ENCODE peak calls at places on chromosome 10, in ten cellular contexts. One of them, this sample, is unnamed.

GRCh38 chr10:126199221-126199998 is 188.9 kb downstream of the ADAM12 start:
- DNase-seq in PC-9: peak; percentile 75
- DNase-seq in stimulated activated CD4-positive, alpha-beta T cell treated with anti-CD3 and anti-CD28 coated beads, Interleukin-2, amount 100 ng/mL, for 48 hours: no peak
- DNase-seq in A549: peak; percentile 92
- DNase-seq in EL: peak; percentile 100
- DNase-seq in non-pigmented ciliary epithelial cell: peak; percentile 97
- DNase-seq in GM23248: peak; percentile 93
- DNase-seq in nephron progenitor cell: no peak
- DNase-seq in activated T-cell treated with anti-CD3 and anti-CD28 coated beads, Interleukin-2, amount 50 U/mL, for 72 hours: no peak
- DNase-seq in GDM1: no peak
- DNase-seq in this sample: no peak

GRCh38 chr10:62814901-62815372 is 1.2 kb downstream of the EGR2 start:
- DNase-seq in PC-9: no peak
- DNase-seq in stimulated activated CD4-positive, alpha-beta T cell treated with anti-CD3 and anti-CD28 coated beads, Interleukin-2, amount 100 ng/mL, for 48 hours: no peak
- DNase-seq in A549: no peak
- DNase-seq in EL: peak; percentile 18
- DNase-seq in non-pigmented ciliary epithelial cell: no peak
- DNase-seq in GM23248: peak; percentile 18
- DNase-seq in nephron progenitor cell: peak; percentile 53
- DNase-seq in activated T-cell treated with anti-CD3 and anti-CD28 coated beads, Interleukin-2, amount 50 U/mL, for 72 hours: peak; percentile 30
- DNase-seq in GDM1: no peak
- DNase-seq in this sample: no peak

GRCh38 chr10:22321831-22322662 is 1.1 kb downstream of the BMI1 start:
- DNase-seq in PC-9: no peak
- DNase-seq in stimulated activated CD4-positive, alpha-beta T cell treated with anti-CD3 and anti-CD28 coated beads, Interleukin-2, amount 100 ng/mL, for 48 hours: no peak
- DNase-seq in A549: peak; percentile 32
- DNase-seq in EL: peak; percentile 22
- DNase-seq in non-pigmented ciliary epithelial cell: no peak
- DNase-seq in GM23248: peak; percentile 59
- DNase-seq in nephron progenitor cell: peak; percentile 47
- DNase-seq in activated T-cell treated with anti-CD3 and anti-CD28 coated beads, Interleukin-2, amount 50 U/mL, for 72 hours: no peak
- DNase-seq in GDM1: no peak
- DNase-seq in this sample: no peak

GRCh38 chr10:88958721-88959120 is 6.1 kb upstream of the ACTA2 start:
- DNase-seq in PC-9: no peak
- DNase-seq in stimulated activated CD4-positive, alpha-beta T cell treated with anti-CD3 and anti-CD28 coated beads, Interleukin-2, amount 100 ng/mL, for 48 hours: no peak
- DNase-seq in A549: no peak
- DNase-seq in EL: no peak
- DNase-seq in non-pigmented ciliary epithelial cell: no peak
- DNase-seq in GM23248: peak; percentile 43
- DNase-seq in nephron progenitor cell: no peak
- DNase-seq in activated T-cell treated with anti-CD3 and anti-CD28 coated beads, Interleukin-2, amount 50 U/mL, for 72 hours: no peak
- DNase-seq in GDM1: no peak
- DNase-seq in this sample: no peak

GRCh38 chr10:119642556-119643111 is 8.5 kb upstream of the BAG3 start:
- DNase-seq in PC-9: peak; percentile 68
- DNase-seq in stimulated activated CD4-positive, alpha-beta T cell treated with anti-CD3 and anti-CD28 coated beads, Interleukin-2, amount 100 ng/mL, for 48 hours: no peak
- DNase-seq in A549: no peak
- DNase-seq in EL: no peak
- DNase-seq in non-pigmented ciliary epithelial cell: no peak
- DNase-seq in GM23248: no peak
- DNase-seq in nephron progenitor cell: no peak
- DNase-seq in activated T-cell treated with anti-CD3 and anti-CD28 coated beads, Interleukin-2, amount 50 U/mL, for 72 hours: no peak
- DNase-seq in GDM1: no peak
- DNase-seq in this sample: no peak

GRCh38 chr10:131310904-131311660 is 439 bp downstream of the TCERG1L start:
- DNase-seq in PC-9: no peak
- DNase-seq in stimulated activated CD4-positive, alpha-beta T cell treated with anti-CD3 and anti-CD28 coated beads, Interleukin-2, amount 100 ng/mL, for 48 hours: no peak
- DNase-seq in A549: no peak
- DNase-seq in EL: no peak
- DNase-seq in non-pigmented ciliary epithelial cell: no peak
- DNase-seq in GM23248: peak; percentile 5
- DNase-seq in nephron progenitor cell: peak; percentile 65
- DNase-seq in activated T-cell treated with anti-CD3 and anti-CD28 coated beads, Interleukin-2, amount 50 U/mL, for 72 hours: no peak
- DNase-seq in GDM1: no peak
- DNase-seq in this sample: no peak

GRCh38 chr10:92517034-92517655 is 56.7 kb downstream of the IDE start:
- DNase-seq in PC-9: peak; percentile 39
- DNase-seq in stimulated activated CD4-positive, alpha-beta T cell treated with anti-CD3 and anti-CD28 coated beads, Interleukin-2, amount 100 ng/mL, for 48 hours: peak; percentile 59
- DNase-seq in A549: peak; percentile 78
- DNase-seq in EL: peak; percentile 71
- DNase-seq in non-pigmented ciliary epithelial cell: peak; percentile 27
- DNase-seq in GM23248: peak; percentile 85
- DNase-seq in nephron progenitor cell: peak; percentile 59
- DNase-seq in activated T-cell treated with anti-CD3 and anti-CD28 coated beads, Interleukin-2, amount 50 U/mL, for 72 hours: peak; percentile 67
- DNase-seq in GDM1: peak; percentile 58
- DNase-seq in this sample: peak; percentile 21

GRCh38 chr10:59945590-59945989 is 39.2 kb upstream of the CCDC6 start:
- DNase-seq in PC-9: no peak
- DNase-seq in stimulated activated CD4-positive, alpha-beta T cell treated with anti-CD3 and anti-CD28 coated beads, Interleukin-2, amount 100 ng/mL, for 48 hours: no peak
- DNase-seq in A549: no peak
- DNase-seq in EL: no peak
- DNase-seq in non-pigmented ciliary epithelial cell: no peak
- DNase-seq in GM23248: no peak
- DNase-seq in nephron progenitor cell: no peak
- DNase-seq in activated T-cell treated with anti-CD3 and anti-CD28 coated beads, Interleukin-2, amount 50 U/mL, for 72 hours: no peak
- DNase-seq in GDM1: no peak
- DNase-seq in this sample: no peak

GRCh38 chr10:110739811-110740271 is 95.7 kb downstream of the RBM20 start:
- DNase-seq in PC-9: peak; percentile 37
- DNase-seq in stimulated activated CD4-positive, alpha-beta T cell treated with anti-CD3 and anti-CD28 coated beads, Interleukin-2, amount 100 ng/mL, for 48 hours: no peak
- DNase-seq in A549: no peak
- DNase-seq in EL: peak; percentile 21
- DNase-seq in non-pigmented ciliary epithelial cell: no peak
- DNase-seq in GM23248: no peak
- DNase-seq in nephron progenitor cell: no peak
- DNase-seq in activated T-cell treated with anti-CD3 and anti-CD28 coated beads, Interleukin-2, amount 50 U/mL, for 72 hours: peak; percentile 50
- DNase-seq in GDM1: no peak
- DNase-seq in this sample: no peak

GRCh38 chr10:122555431-122555830 is 5.1 kb upstream of the DMBT1 start:
- DNase-seq in PC-9: no peak
- DNase-seq in stimulated activated CD4-positive, alpha-beta T cell treated with anti-CD3 and anti-CD28 coated beads, Interleukin-2, amount 100 ng/mL, for 48 hours: no peak
- DNase-seq in A549: no peak
- DNase-seq in EL: no peak
- DNase-seq in non-pigmented ciliary epithelial cell: no peak
- DNase-seq in GM23248: no peak
- DNase-seq in nephron progenitor cell: no peak
- DNase-seq in activated T-cell treated with anti-CD3 and anti-CD28 coated beads, Interleukin-2, amount 50 U/mL, for 72 hours: no peak
- DNase-seq in GDM1: no peak
- DNase-seq in this sample: no peak

GRCh38 chr10:48692748-48693147 is 8.1 kb downstream of the WDFY4 start:
- DNase-seq in PC-9: no peak
- DNase-seq in stimulated activated CD4-positive, alpha-beta T cell treated with anti-CD3 and anti-CD28 coated beads, Interleukin-2, amount 100 ng/mL, for 48 hours: no peak
- DNase-seq in A549: no peak
- DNase-seq in EL: no peak
- DNase-seq in non-pigmented ciliary epithelial cell: no peak
- DNase-seq in GM23248: no peak
- DNase-seq in nephron progenitor cell: no peak
- DNase-seq in activated T-cell treated with anti-CD3 and anti-CD28 coated beads, Interleukin-2, amount 50 U/mL, for 72 hours: no peak
- DNase-seq in GDM1: no peak
- DNase-seq in this sample: no peak

GRCh38 chr10:61869276-61869675 is 32.2 kb upstream of the ARID5B start:
- DNase-seq in PC-9: no peak
- DNase-seq in stimulated activated CD4-positive, alpha-beta T cell treated with anti-CD3 and anti-CD28 coated beads, Interleukin-2, amount 100 ng/mL, for 48 hours: no peak
- DNase-seq in A549: no peak
- DNase-seq in EL: no peak
- DNase-seq in non-pigmented ciliary epithelial cell: no peak
- DNase-seq in GM23248: no peak
- DNase-seq in nephron progenitor cell: no peak
- DNase-seq in activated T-cell treated with anti-CD3 and anti-CD28 coated beads, Interleukin-2, amount 50 U/mL, for 72 hours: no peak
- DNase-seq in GDM1: no peak
- DNase-seq in this sample: no peak

GRCh38 chr10:18341063-18341462 is 200.8 kb downstream of the CACNB2 start:
- DNase-seq in PC-9: no peak
- DNase-seq in stimulated activated CD4-positive, alpha-beta T cell treated with anti-CD3 and anti-CD28 coated beads, Interleukin-2, amount 100 ng/mL, for 48 hours: no peak
- DNase-seq in A549: no peak
- DNase-seq in EL: no peak
- DNase-seq in non-pigmented ciliary epithelial cell: no peak
- DNase-seq in GM23248: no peak
- DNase-seq in nephron progenitor cell: no peak
- DNase-seq in activated T-cell treated with anti-CD3 and anti-CD28 coated beads, Interleukin-2, amount 50 U/mL, for 72 hours: no peak
- DNase-seq in GDM1: no peak
- DNase-seq in this sample: no peak

GRCh38 chr10:114957122-114957521 is 19.1 kb downstream of the TRUB1 start:
- DNase-seq in PC-9: no peak
- DNase-seq in stimulated activated CD4-positive, alpha-beta T cell treated with anti-CD3 and anti-CD28 coated beads, Interleukin-2, amount 100 ng/mL, for 48 hours: no peak
- DNase-seq in A549: no peak
- DNase-seq in EL: no peak
- DNase-seq in non-pigmented ciliary epithelial cell: no peak
- DNase-seq in GM23248: no peak
- DNase-seq in nephron progenitor cell: no peak
- DNase-seq in activated T-cell treated with anti-CD3 and anti-CD28 coated beads, Interleukin-2, amount 50 U/mL, for 72 hours: no peak
- DNase-seq in GDM1: no peak
- DNase-seq in this sample: no peak

GRCh38 chr10:11335167-11335652 is 276.2 kb downstream of the USP6NL start:
- DNase-seq in PC-9: no peak
- DNase-seq in stimulated activated CD4-positive, alpha-beta T cell treated with anti-CD3 and anti-CD28 coated beads, Interleukin-2, amount 100 ng/mL, for 48 hours: no peak
- DNase-seq in A549: no peak
- DNase-seq in EL: no peak
- DNase-seq in non-pigmented ciliary epithelial cell: peak; percentile 2
- DNase-seq in GM23248: no peak
- DNase-seq in nephron progenitor cell: no peak
- DNase-seq in activated T-cell treated with anti-CD3 and anti-CD28 coated beads, Interleukin-2, amount 50 U/mL, for 72 hours: no peak
- DNase-seq in GDM1: no peak
- DNase-seq in this sample: no peak

GRCh38 chr10:73625004-73625883 is 16.0 kb downstream of the MYOZ1 start:
- DNase-seq in PC-9: peak; percentile 88
- DNase-seq in stimulated activated CD4-positive, alpha-beta T cell treated with anti-CD3 and anti-CD28 coated beads, Interleukin-2, amount 100 ng/mL, for 48 hours: no peak
- DNase-seq in A549: peak; percentile 27
- DNase-seq in EL: peak; percentile 47
- DNase-seq in non-pigmented ciliary epithelial cell: no peak
- DNase-seq in GM23248: peak; percentile 61
- DNase-seq in nephron progenitor cell: peak; percentile 62
- DNase-seq in activated T-cell treated with anti-CD3 and anti-CD28 coated beads, Interleukin-2, amount 50 U/mL, for 72 hours: no peak
- DNase-seq in GDM1: no peak
- DNase-seq in this sample: no peak

GRCh38 chr10:120805014-120805805 is 46.0 kb upstream of the WDR11 start:
- DNase-seq in PC-9: no peak
- DNase-seq in stimulated activated CD4-positive, alpha-beta T cell treated with anti-CD3 and anti-CD28 coated beads, Interleukin-2, amount 100 ng/mL, for 48 hours: no peak
- DNase-seq in A549: no peak
- DNase-seq in EL: no peak
- DNase-seq in non-pigmented ciliary epithelial cell: no peak
- DNase-seq in GM23248: no peak
- DNase-seq in nephron progenitor cell: no peak
- DNase-seq in activated T-cell treated with anti-CD3 and anti-CD28 coated beads, Interleukin-2, amount 50 U/mL, for 72 hours: no peak
- DNase-seq in GDM1: no peak
- DNase-seq in this sample: no peak

GRCh38 chr10:93463723-93464511 is 18.2 kb downstream of the MYOF start:
- DNase-seq in PC-9: no peak
- DNase-seq in stimulated activated CD4-positive, alpha-beta T cell treated with anti-CD3 and anti-CD28 coated beads, Interleukin-2, amount 100 ng/mL, for 48 hours: no peak
- DNase-seq in A549: peak; percentile 70
- DNase-seq in EL: peak; percentile 66
- DNase-seq in non-pigmented ciliary epithelial cell: no peak
- DNase-seq in GM23248: peak; percentile 89
- DNase-seq in nephron progenitor cell: no peak
- DNase-seq in activated T-cell treated with anti-CD3 and anti-CD28 coated beads, Interleukin-2, amount 50 U/mL, for 72 hours: no peak
- DNase-seq in GDM1: no peak
- DNase-seq in this sample: no peak

GRCh38 chr10:6068422-6068821 is 6.3 kb upstream of the IL2RA start:
- DNase-seq in PC-9: no peak
- DNase-seq in stimulated activated CD4-positive, alpha-beta T cell treated with anti-CD3 and anti-CD28 coated beads, Interleukin-2, amount 100 ng/mL, for 48 hours: no peak
- DNase-seq in A549: no peak
- DNase-seq in EL: no peak
- DNase-seq in non-pigmented ciliary epithelial cell: no peak
- DNase-seq in GM23248: no peak
- DNase-seq in nephron progenitor cell: no peak
- DNase-seq in activated T-cell treated with anti-CD3 and anti-CD28 coated beads, Interleukin-2, amount 50 U/mL, for 72 hours: peak; percentile 64
- DNase-seq in GDM1: peak; percentile 61
- DNase-seq in this sample: no peak

GRCh38 chr10:17147884-17148494 is 18.4 kb upstream of the CUBN start:
- DNase-seq in PC-9: no peak
- DNase-seq in stimulated activated CD4-positive, alpha-beta T cell treated with anti-CD3 and anti-CD28 coated beads, Interleukin-2, amount 100 ng/mL, for 48 hours: no peak
- DNase-seq in A549: no peak
- DNase-seq in EL: no peak
- DNase-seq in non-pigmented ciliary epithelial cell: no peak
- DNase-seq in GM23248: no peak
- DNase-seq in nephron progenitor cell: peak; percentile 16
- DNase-seq in activated T-cell treated with anti-CD3 and anti-CD28 coated beads, Interleukin-2, amount 50 U/mL, for 72 hours: no peak
- DNase-seq in GDM1: no peak
- DNase-seq in this sample: no peak

This sample was measured in NCI-H526 treated with DMSO at 0.1 percent for 48 hours.